ENCODE peak calls at places on chromosomes 5 and 9, in ten cellular contexts. O, Y, B, C, X, M, E, S, V and N are unnamed samples.

GRCh38 chr5:149580808-149581191 is 498 bp upstream of the ARHGEF37 start:
- DNase-seq in O (no peak), Y (no peak), B (no peak), C (no peak), X (no peak), M (no peak), E (no peak), S (no peak), V (no peak), N (no peak)

GRCh38 chr9:137740311-137740710 is 121.5 kb downstream of the EHMT1 start:
- DNase-seq in O (peak; percentile 70), Y (no peak), B (no peak), C (no peak), X (peak; percentile 65), M (no peak), E (no peak), S (peak; percentile 63), V (peak; percentile 36), N (no peak)

GRCh38 chr9:35000535-35001284 is 11.2 kb downstream of the DNAJB5 start:
- DNase-seq in O (no peak), Y (no peak), B (no peak), C (no peak), X (no peak), M (no peak), E (no peak), S (peak; percentile 31), V (peak; percentile 59), N (no peak)

GRCh38 chr9:135516132-135516860 is 4.9 kb upstream of the LCN1 start:
- DNase-seq in O (no peak), Y (no peak), B (no peak), C (no peak), X (no peak), M (no peak), E (no peak), S (no peak), V (no peak), N (no peak)

GRCh38 chr5:151602806-151603205 is 11.7 kb upstream of the FAT2 start:
- DNase-seq in O (no peak), Y (no peak), B (no peak), C (no peak), X (no peak), M (no peak), E (no peak), S (no peak), V (no peak), N (no peak)

GRCh38 chr9:35643046-35643445 is 7.7 kb downstream of the SIT1 start:
- DNase-seq in O (no peak), Y (no peak), B (no peak), C (no peak), X (no peak), M (no peak), E (no peak), S (no peak), V (no peak), N (no peak)

GRCh38 chr5:67404261-67405100 is 207.9 kb upstream of the CD180 start:
- DNase-seq in O (no peak), Y (no peak), B (no peak), C (no peak), X (no peak), M (no peak), E (no peak), S (peak; percentile 45), V (no peak), N (no peak)

GRCh38 chr9:120931278-120932085 is 4.9 kb upstream of the TRAF1 start:
- DNase-seq in O (peak; percentile 61), Y (no peak), B (peak; percentile 39), C (no peak), X (no peak), M (no peak), E (peak; percentile 79), S (peak; percentile 67), V (no peak), N (no peak)

GRCh38 chr9:136103651-136104487 is 8.8 kb upstream of the NACC2 start:
- DNase-seq in O (no peak), Y (no peak), B (no peak), C (no peak), X (peak; percentile 55), M (no peak), E (no peak), S (no peak), V (no peak), N (no peak)

GRCh38 chr5:63128018-63128417 is 549.4 kb downstream of the LRRC70 start:
- DNase-seq in O (no peak), Y (no peak), B (no peak), C (no peak), X (no peak), M (no peak), E (no peak), S (no peak), V (no peak), N (no peak)

GRCh38 chr5:73303139-73304079 is 130.4 kb downstream of the TMEM174 start:
- DNase-seq in O (no peak), Y (no peak), B (no peak), C (no peak), X (no peak), M (peak; percentile 76), E (no peak), S (no peak), V (peak; percentile 80), N (peak; percentile 18)

GRCh38 chr5:73304381-73304780 is 131.4 kb downstream of the TMEM174 start:
- DNase-seq in O (no peak), Y (no peak), B (no peak), C (no peak), X (no peak), M (no peak), E (no peak), S (no peak), V (no peak), N (no peak)

GRCh38 chr5:73301208-73302088 is 128.5 kb downstream of the TMEM174 start:
- DNase-seq in O (no peak), Y (no peak), B (no peak), C (no peak), X (no peak), M (peak; percentile 21), E (no peak), S (no peak), V (peak; percentile 27), N (no peak)

GRCh38 chr5:73300520-73301207 is 127.7 kb downstream of the TMEM174 start:
- DNase-seq in O (no peak), Y (no peak), B (no peak), C (no peak), X (no peak), M (peak; percentile 62), E (no peak), S (peak; percentile 51), V (peak; percentile 46), N (no peak)

DNA sequence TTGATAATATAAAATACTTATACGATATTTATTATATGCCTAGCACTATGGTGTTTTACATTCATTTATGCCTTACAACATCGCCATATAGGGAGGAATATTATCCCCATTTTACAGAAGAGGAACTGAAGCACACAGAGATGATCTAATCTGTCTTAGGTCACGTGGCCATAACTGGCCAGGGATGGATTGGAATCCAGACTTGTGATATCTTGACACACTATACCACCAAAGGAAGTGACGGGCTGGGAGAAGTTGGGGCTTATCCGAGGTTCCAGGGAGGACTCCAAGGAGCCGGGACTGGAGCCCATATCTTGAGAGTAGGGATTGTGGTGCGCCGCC is 129.8 kb downstream of the TMEM174 start:
- DNase-seq in O (no peak), Y (no peak), B (no peak), C (no peak), X (no peak), M (no peak), E (no peak), S (no peak), V (no peak), N (no peak)
- H3K27me3 ChIP-seq in O (peaks cover 10% of the 10 kb centered on the region), Y (no peaks in the 10 kb centered on the region), B (peaks cover 94% of the 10 kb centered on the region), C (peaks cover 84% of the 10 kb centered on the region), X (no peaks in the 10 kb centered on the region), M (peaks cover 100% of the 10 kb centered on the region), E (peaks cover 56% of the 10 kb centered on the region), S (peaks cover 98% of the 10 kb centered on the region), V (peaks cover 66% of the 10 kb centered on the region), N (no peaks in the 10 kb centered on the region)

DNA sequence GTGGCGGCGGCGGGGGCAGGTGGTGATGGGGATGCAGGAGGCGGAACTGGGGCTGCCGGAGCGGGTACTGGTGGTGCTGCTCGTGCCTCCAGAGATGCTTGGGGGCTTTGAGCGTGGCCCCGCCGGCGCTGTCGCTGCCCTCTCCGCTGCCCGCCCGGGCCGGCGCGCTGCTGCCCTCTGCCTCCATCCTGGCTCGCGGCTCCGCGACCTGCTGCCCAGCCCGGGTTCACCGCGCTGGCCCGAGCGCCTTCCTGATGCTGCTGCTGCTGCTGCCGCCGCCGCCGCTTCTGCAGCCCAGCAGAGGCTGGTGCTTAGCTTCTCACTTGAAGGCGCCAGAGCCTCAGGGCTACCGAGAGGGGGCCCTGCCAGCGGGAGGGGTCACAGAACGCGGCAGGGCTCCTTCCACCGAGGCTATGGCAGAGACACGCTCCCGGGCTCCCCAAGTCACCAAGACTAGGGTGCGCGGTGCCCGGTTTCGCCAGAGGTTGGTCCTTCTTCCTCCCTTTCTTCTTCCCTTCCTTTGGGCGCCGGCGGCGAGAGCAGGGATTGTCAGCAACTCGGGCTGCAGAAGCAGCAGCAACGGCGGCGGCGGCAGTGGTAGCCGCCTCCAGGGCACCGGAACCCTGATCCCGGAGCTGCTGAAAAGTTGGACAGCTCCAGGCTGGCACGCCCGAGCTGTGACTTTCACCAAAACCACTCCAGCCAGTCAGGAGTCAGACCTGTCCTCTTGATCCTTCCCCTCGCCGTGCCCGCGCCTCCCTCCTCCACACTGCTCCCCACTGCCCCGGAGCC is at the start of gene PDE4D:
- DNase-seq in O (no peak), Y (no peak), B (no peak), C (no peak), X (peak; percentile 59), M (peak; percentile 94), E (no peak), S (peak; percentile 77), V (peak; percentile 90), N (peak; percentile 74)
- H3K27me3 ChIP-seq in O (no peaks in the 10 kb centered on the region), Y (no peaks in the 10 kb centered on the region), B (peaks cover 36% of the 10 kb centered on the region), C (peaks cover 36% of the 10 kb centered on the region), X (peaks cover 4% of the 10 kb centered on the region), M (peaks cover 82% of the 10 kb centered on the region), E (no peaks in the 10 kb centered on the region), S (peaks cover 51% of the 10 kb centered on the region), V (peaks cover 22% of the 10 kb centered on the region), N (peaks cover 12% of the 10 kb centered on the region)

GRCh38 chr5:1873242-1873959 is 9.3 kb downstream of the IRX4 start:
- DNase-seq in O (no peak), Y (no peak), B (no peak), C (no peak), X (no peak), M (no peak), E (no peak), S (no peak), V (no peak), N (no peak)
- H3K27me3 ChIP-seq in O (peaks cover 2% of the 10 kb centered on the region), Y (no peaks in the 10 kb centered on the region), B (peaks cover 53% of the 10 kb centered on the region), C (peaks cover 61% of the 10 kb centered on the region), X (no peaks in the 10 kb centered on the region), M (peaks cover 83% of the 10 kb centered on the region), E (peaks cover 8% of the 10 kb centered on the region), S (peaks cover 77% of the 10 kb centered on the region), V (peaks cover 45% of the 10 kb centered on the region), N (peaks cover 14% of the 10 kb centered on the region)

GRCh38 chr9:99811598-99812383 is 9.9 kb upstream of the NR4A3 start:
- DNase-seq in O (no peak), Y (no peak), B (no peak), C (no peak), X (no peak), M (no peak), E (no peak), S (no peak), V (peak; percentile 49), N (no peak)
- H3K27me3 ChIP-seq in O (no peaks in the 10 kb centered on the region), Y (no peaks in the 10 kb centered on the region), B (no peaks in the 10 kb centered on the region), C (no peaks in the 10 kb centered on the region), X (no peaks in the 10 kb centered on the region), M (no peaks in the 10 kb centered on the region), E (no peaks in the 10 kb centered on the region), S (no peaks in the 10 kb centered on the region), V (no peaks in the 10 kb centered on the region), N (no peaks in the 10 kb centered on the region)